ENCODE peak calls at places on chromosomes 3 and 15, in ten cellular contexts. C, Q, O, E, G, J, K, F, H and M are unnamed samples.

GRCh38 chr15:98647774-98648653 is at the start of gene IGF1R:
- DNase-seq in C (peak), Q (peak), O (no peak), E (peak), G (peak), J (peak), K (peak), F (peak), H (peak), M (peak)

GRCh38 chr3:32643816-32644215 is 41.2 kb upstream of the CNOT10 start:
- DNase-seq in C (no peak), Q (no peak), O (no peak), E (no peak), G (no peak), J (no peak), K (no peak), F (no peak), H (no peak), M (no peak)

GRCh38 chr3:156360116-156360515 is 194.8 kb downstream of the SSR3 start:
- DNase-seq in C (no peak), Q (no peak), O (no peak), E (no peak), G (no peak), J (no peak), K (no peak), F (no peak), H (no peak), M (no peak)

GRCh38 chr3:126996905-126997304 is 14.0 kb downstream of the PLXNA1 start:
- DNase-seq in C (no peak), Q (no peak), O (no peak), E (no peak), G (no peak), J (no peak), K (no peak), F (peak), H (no peak), M (no peak)

GRCh38 chr15:84582583-84583157 is 18.1 kb upstream of the ZSCAN2 start:
- DNase-seq in C (no peak), Q (no peak), O (no peak), E (no peak), G (no peak), J (no peak), K (no peak), F (no peak), H (no peak), M (no peak)

GRCh38 chr3:115615001-115615447 is 8.3 kb upstream of the GAP43 start:
- DNase-seq in C (no peak), Q (no peak), O (peak), E (no peak), G (no peak), J (peak), K (no peak), F (no peak), H (no peak), M (peak)

GRCh38 chr15:88647362-88648105 is 8.7 kb downstream of the ISG20 start:
- DNase-seq in C (peak), Q (no peak), O (no peak), E (no peak), G (no peak), J (peak), K (peak), F (no peak), H (no peak), M (no peak)

GRCh38 chr15:52728899-52729298 is 49.7 kb upstream of the ATOSA start:
- DNase-seq in C (no peak), Q (no peak), O (no peak), E (no peak), G (no peak), J (no peak), K (no peak), F (peak), H (no peak), M (no peak)

GRCh38 chr3:41002104-41002503 is 197.2 kb upstream of the CTNNB1 start:
- DNase-seq in C (no peak), Q (no peak), O (no peak), E (no peak), G (no peak), J (no peak), K (no peak), F (no peak), H (no peak), M (no peak)

GRCh38 chr15:76335851-76336253 is 721 bp upstream of the ISL2 start:
- DNase-seq in C (no peak), Q (no peak), O (no peak), E (no peak), G (no peak), J (peak), K (no peak), F (no peak), H (no peak), M (no peak)

GRCh38 chr15:87211547-87211946 is 1045.0 kb downstream of the NTRK3 start:
- DNase-seq in C (no peak), Q (no peak), O (no peak), E (no peak), G (no peak), J (no peak), K (no peak), F (no peak), H (no peak), M (no peak)

GRCh38 chr3:3998140-3998977 is 199.1 kb downstream of the LRRN1 start:
- DNase-seq in C (no peak), Q (peak), O (peak), E (no peak), G (no peak), J (peak), K (no peak), F (no peak), H (no peak), M (peak)

GRCh38 chr15:70186152-70186551 is 88.4 kb upstream of the TLE3 start:
- DNase-seq in C (no peak), Q (no peak), O (no peak), E (no peak), G (no peak), J (no peak), K (no peak), F (no peak), H (no peak), M (no peak)

GRCh38 chr15:84748274-84749110 is at the start of gene ZNF592:
- DNase-seq in C (peak), Q (peak), O (no peak), E (peak), G (peak), J (peak), K (peak), F (no peak), H (peak), M (peak)

GRCh38 chr15:98001663-98002194 is 41.2 kb downstream of the ARRDC4 start:
- DNase-seq in C (no peak), Q (no peak), O (no peak), E (no peak), G (no peak), J (no peak), K (no peak), F (no peak), H (no peak), M (no peak)

GRCh38 chr3:46661776-46662766 is 31.4 kb downstream of the ALS2CL start:
- DNase-seq in C (no peak), Q (no peak), O (no peak), E (no peak), G (peak), J (peak), K (peak), F (no peak), H (no peak), M (no peak)

GRCh38 chr15:92393287-92393993 is at the start of gene ST8SIA2:
- DNase-seq in C (no peak), Q (peak), O (no peak), E (no peak), G (peak), J (peak), K (no peak), F (no peak), H (peak), M (no peak)